ENCODE peak calls at places on chromosome 19, in eight cellular contexts. One of them, this sample, is unnamed.
A peak's percentile ranks its signal among the peaks of the same experiment; 100 is the strongest.

GRCh38 chr19:49854861-49855263 is 3.9 kb downstream of the PTOV1 start:
- DNase-seq in ascending aorta: no peak
- DNase-seq in neural progenitor cell: no peak
- DNase-seq in adipocyte: no peak
- DNase-seq in IMR-90: no peak
- DNase-seq in heart right ventricle: no peak
- DNase-seq in dorsolateral prefrontal cortex: no peak
- DNase-seq in uterus: no peak
- DNase-seq in this sample: no peak

GRCh38 chr19:11179716-11180297 is 17.5 kb downstream of the KANK2 start:
- DNase-seq in ascending aorta: no peak
- DNase-seq in neural progenitor cell: no peak
- DNase-seq in adipocyte: no peak
- DNase-seq in IMR-90: no peak
- DNase-seq in heart right ventricle: no peak
- DNase-seq in dorsolateral prefrontal cortex: no peak
- DNase-seq in uterus: no peak
- DNase-seq in this sample: no peak

GRCh38 chr19:35845215-35846037 is 6.9 kb downstream of the NPHS1 start:
- DNase-seq in ascending aorta: no peak
- DNase-seq in neural progenitor cell: peak; percentile 49
- DNase-seq in adipocyte: no peak
- DNase-seq in IMR-90: no peak
- DNase-seq in heart right ventricle: no peak
- DNase-seq in dorsolateral prefrontal cortex: no peak
- DNase-seq in uterus: no peak
- DNase-seq in this sample: no peak

GRCh38 chr19:3743486-3743885 is 18.0 kb downstream of the APBA3 start:
- DNase-seq in ascending aorta: no peak
- DNase-seq in neural progenitor cell: no peak
- DNase-seq in adipocyte: no peak
- DNase-seq in IMR-90: no peak
- DNase-seq in heart right ventricle: no peak
- DNase-seq in dorsolateral prefrontal cortex: no peak
- DNase-seq in uterus: no peak
- DNase-seq in this sample: no peak

GRCh38 chr19:30546332-30546731 is 174.1 kb downstream of the ZNF536 start:
- DNase-seq in ascending aorta: no peak
- DNase-seq in neural progenitor cell: no peak
- DNase-seq in adipocyte: no peak
- DNase-seq in IMR-90: no peak
- DNase-seq in heart right ventricle: no peak
- DNase-seq in dorsolateral prefrontal cortex: no peak
- DNase-seq in uterus: no peak
- DNase-seq in this sample: no peak

GRCh38 chr19:58196911-58197616 is 14.2 kb downstream of the ZNF274 start:
- DNase-seq in ascending aorta: no peak
- DNase-seq in neural progenitor cell: no peak
- DNase-seq in adipocyte: peak; percentile 12
- DNase-seq in IMR-90: peak; percentile 13
- DNase-seq in heart right ventricle: no peak
- DNase-seq in dorsolateral prefrontal cortex: no peak
- DNase-seq in uterus: no peak
- DNase-seq in this sample: no peak

GRCh38 chr19:49881186-49881585 is 3.7 kb downstream of the TBC1D17 start:
- DNase-seq in ascending aorta: no peak
- DNase-seq in neural progenitor cell: no peak
- DNase-seq in adipocyte: no peak
- DNase-seq in IMR-90: no peak
- DNase-seq in heart right ventricle: no peak
- DNase-seq in dorsolateral prefrontal cortex: no peak
- DNase-seq in uterus: peak; percentile 17
- DNase-seq in this sample: peak; percentile 37

GRCh38 chr19:8615813-8616596 is 5.5 kb upstream of the ADAMTS10 start:
- DNase-seq in ascending aorta: no peak
- DNase-seq in neural progenitor cell: peak; percentile 66
- DNase-seq in adipocyte: peak; percentile 80
- DNase-seq in IMR-90: peak; percentile 55
- DNase-seq in heart right ventricle: no peak
- DNase-seq in dorsolateral prefrontal cortex: peak; percentile 33
- DNase-seq in uterus: no peak
- DNase-seq in this sample: peak; percentile 48

GRCh38 chr19:40143612-40144011 is 47.6 kb upstream of the MAP3K10 start:
- DNase-seq in ascending aorta: no peak
- DNase-seq in neural progenitor cell: no peak
- DNase-seq in adipocyte: no peak
- DNase-seq in IMR-90: no peak
- DNase-seq in heart right ventricle: peak; percentile 30
- DNase-seq in dorsolateral prefrontal cortex: no peak
- DNase-seq in uterus: no peak
- DNase-seq in this sample: no peak

GRCh38 chr19:47895165-47895782 is 9.2 kb upstream of the SULT2A1 start:
- DNase-seq in ascending aorta: no peak
- DNase-seq in neural progenitor cell: no peak
- DNase-seq in adipocyte: peak; percentile 1
- DNase-seq in IMR-90: no peak
- DNase-seq in heart right ventricle: no peak
- DNase-seq in dorsolateral prefrontal cortex: no peak
- DNase-seq in uterus: no peak
- DNase-seq in this sample: no peak

GRCh38 chr19:30587869-30588268 is 215.7 kb downstream of the ZNF536 start:
- DNase-seq in ascending aorta: no peak
- DNase-seq in neural progenitor cell: no peak
- DNase-seq in adipocyte: no peak
- DNase-seq in IMR-90: no peak
- DNase-seq in heart right ventricle: no peak
- DNase-seq in dorsolateral prefrontal cortex: no peak
- DNase-seq in uterus: no peak
- DNase-seq in this sample: no peak

GRCh38 chr19:48614436-48615144 is at the start of gene FAM83E:
- DNase-seq in ascending aorta: no peak
- DNase-seq in neural progenitor cell: peak; percentile 75
- DNase-seq in adipocyte: no peak
- DNase-seq in IMR-90: no peak
- DNase-seq in heart right ventricle: no peak
- DNase-seq in dorsolateral prefrontal cortex: no peak
- DNase-seq in uterus: no peak
- DNase-seq in this sample: no peak

GRCh38 chr19:44356383-44357111 is at the start of gene ZNF112:
- DNase-seq in ascending aorta: peak; percentile 41
- DNase-seq in neural progenitor cell: peak; percentile 94
- DNase-seq in adipocyte: peak; percentile 95
- DNase-seq in IMR-90: peak; percentile 91
- DNase-seq in heart right ventricle: peak; percentile 93
- DNase-seq in dorsolateral prefrontal cortex: peak; percentile 82
- DNase-seq in uterus: peak; percentile 83
- DNase-seq in this sample: peak; percentile 84

GRCh38 chr19:33306191-33306590 is 3.9 kb upstream of the CEBPA start:
- DNase-seq in ascending aorta: no peak
- DNase-seq in neural progenitor cell: no peak
- DNase-seq in adipocyte: no peak
- DNase-seq in IMR-90: no peak
- DNase-seq in heart right ventricle: no peak
- DNase-seq in dorsolateral prefrontal cortex: no peak
- DNase-seq in uterus: no peak
- DNase-seq in this sample: no peak

GRCh38 chr19:33302974-33303790 is 848 bp upstream of the CEBPA start:
- DNase-seq in ascending aorta: no peak
- DNase-seq in neural progenitor cell: peak; percentile 84
- DNase-seq in adipocyte: peak; percentile 72
- DNase-seq in IMR-90: peak; percentile 41
- DNase-seq in heart right ventricle: no peak
- DNase-seq in dorsolateral prefrontal cortex: no peak
- DNase-seq in uterus: peak; percentile 64
- DNase-seq in this sample: peak; percentile 61

GRCh38 chr19:33304760-33305647 is 2.7 kb upstream of the CEBPA start:
- DNase-seq in ascending aorta: no peak
- DNase-seq in neural progenitor cell: no peak
- DNase-seq in adipocyte: no peak
- DNase-seq in IMR-90: no peak
- DNase-seq in heart right ventricle: no peak
- DNase-seq in dorsolateral prefrontal cortex: no peak
- DNase-seq in uterus: no peak
- DNase-seq in this sample: no peak

GRCh38 chr19:33302175-33302973 is at the start of gene CEBPA:
- DNase-seq in ascending aorta: no peak
- DNase-seq in neural progenitor cell: peak; percentile 96
- DNase-seq in adipocyte: peak; percentile 91
- DNase-seq in IMR-90: peak; percentile 72
- DNase-seq in heart right ventricle: peak; percentile 69
- DNase-seq in dorsolateral prefrontal cortex: peak; percentile 45
- DNase-seq in uterus: peak; percentile 87
- DNase-seq in this sample: peak; percentile 82

GRCh38 chr19:33303791-33304759 is 1.7 kb upstream of the CEBPA start:
- DNase-seq in ascending aorta: no peak
- DNase-seq in neural progenitor cell: no peak
- DNase-seq in adipocyte: no peak
- DNase-seq in IMR-90: no peak
- DNase-seq in heart right ventricle: no peak
- DNase-seq in dorsolateral prefrontal cortex: no peak
- DNase-seq in uterus: peak; percentile 54
- DNase-seq in this sample: no peak
- H3K27me3 ChIP-seq in ascending aorta: peaks cover 4% of the 10 kb centered on the region
- H3K27me3 ChIP-seq in neural progenitor cell: peaks cover 55% of the 10 kb centered on the region
- H3K27me3 ChIP-seq in adipocyte: no peaks in the 10 kb centered on the region
- H3K27me3 ChIP-seq in IMR-90: peaks cover 52% of the 10 kb centered on the region
- H3K27me3 ChIP-seq in heart right ventricle: peaks cover 44% of the 10 kb centered on the region
- H3K27me3 ChIP-seq in dorsolateral prefrontal cortex: no peaks in the 10 kb centered on the region
- H3K27me3 ChIP-seq in uterus: no peaks in the 10 kb centered on the region
- H3K27me3 ChIP-seq in this sample: no peaks in the 10 kb centered on the region

DNA sequence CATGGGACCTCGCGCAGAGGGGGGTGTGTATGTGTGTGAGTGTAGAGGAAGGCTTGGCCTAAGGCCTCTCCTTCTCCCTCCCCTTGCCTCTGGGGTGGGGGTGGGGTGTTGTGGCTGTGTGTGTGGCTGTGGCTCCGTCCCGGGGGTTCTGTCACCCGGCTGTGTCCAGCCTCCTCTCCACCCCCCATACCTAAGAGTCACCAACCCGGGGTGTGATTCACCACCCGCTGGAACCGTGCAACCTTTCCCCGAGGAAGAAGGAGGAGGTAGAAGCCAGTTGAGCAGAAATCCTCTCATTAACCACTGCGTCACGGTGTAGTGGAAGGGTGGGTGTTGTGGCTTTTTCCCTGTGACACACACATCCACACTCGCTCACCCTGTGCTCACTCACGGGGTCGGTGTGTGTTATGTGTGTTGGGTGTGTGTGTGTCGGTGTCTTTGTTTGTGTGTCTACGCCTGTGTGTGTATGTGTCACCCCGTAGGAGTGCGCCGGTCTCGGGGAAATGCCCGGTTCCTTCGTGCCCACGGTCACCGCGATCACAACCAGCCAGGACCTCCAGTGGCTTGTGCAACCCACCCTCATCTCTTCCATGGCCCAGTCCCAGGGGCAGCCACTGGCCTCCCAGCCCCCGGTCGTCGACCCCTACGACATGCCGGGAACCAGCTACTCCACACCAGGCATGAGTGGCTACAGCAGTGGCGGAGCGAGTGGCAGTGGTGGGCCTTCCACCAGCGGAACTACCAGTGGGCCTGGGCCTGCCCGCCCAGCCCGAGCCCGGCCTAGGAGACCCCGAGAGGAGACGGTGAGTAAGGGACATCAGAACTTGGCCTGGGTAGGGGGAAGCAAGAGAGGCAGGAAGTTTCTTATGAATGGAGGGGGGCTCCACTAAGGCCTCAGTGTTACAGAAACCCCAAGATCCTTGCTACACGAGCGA is 2.6 kb downstream of the FOSB start:
- DNase-seq in ascending aorta: peak; percentile 39
- DNase-seq in neural progenitor cell: no peak
- DNase-seq in adipocyte: peak; percentile 79
- DNase-seq in IMR-90: peak; percentile 67
- DNase-seq in heart right ventricle: no peak
- DNase-seq in dorsolateral prefrontal cortex: no peak
- DNase-seq in uterus: peak; percentile 48
- DNase-seq in this sample: peak; percentile 41
- H3K4me3 ChIP-seq in ascending aorta: peak overlapping the region; percentile 77
- H3K4me3 ChIP-seq in neural progenitor cell: peak overlapping the region; percentile 70
- H3K4me3 ChIP-seq in adipocyte: peak overlapping the region; percentile 93
- H3K4me3 ChIP-seq in IMR-90: peak overlapping the region; percentile 76
- H3K4me3 ChIP-seq in heart right ventricle: peak overlapping the region; percentile 69
- H3K4me3 ChIP-seq in dorsolateral prefrontal cortex: peak overlapping the region; percentile 86
- H3K4me3 ChIP-seq in uterus: no peak overlapping the region
- H3K4me3 ChIP-seq in this sample: peak overlapping the region; percentile 53

DNA sequence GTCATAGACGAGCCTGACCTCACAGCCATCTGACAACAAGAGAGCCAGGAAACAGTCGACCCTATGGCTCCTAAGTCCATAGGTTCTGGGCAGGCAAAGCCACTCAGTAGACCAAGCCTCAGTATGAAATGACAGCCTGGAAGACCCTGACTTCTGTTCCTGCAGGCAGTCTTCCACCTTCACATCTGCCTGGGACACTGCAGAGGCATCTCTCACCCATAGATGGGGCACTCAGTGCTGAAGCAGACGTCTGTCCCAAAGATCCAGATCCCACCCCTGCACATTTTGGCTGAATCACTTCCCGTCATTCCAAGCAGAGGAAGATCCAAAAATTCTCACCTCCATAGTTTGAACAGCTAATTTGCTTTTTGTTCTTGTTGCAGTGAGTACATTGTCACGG is 139.3 kb upstream of the ZNF507 start:
- DNase-seq in ascending aorta: no peak
- DNase-seq in neural progenitor cell: no peak
- DNase-seq in adipocyte: no peak
- DNase-seq in IMR-90: no peak
- DNase-seq in heart right ventricle: no peak
- DNase-seq in dorsolateral prefrontal cortex: no peak
- DNase-seq in uterus: no peak
- DNase-seq in this sample: no peak
- H3K27me3 ChIP-seq in ascending aorta: no peaks in the 10 kb centered on the region
- H3K27me3 ChIP-seq in neural progenitor cell: no peaks in the 10 kb centered on the region
- H3K27me3 ChIP-seq in adipocyte: peaks cover 4% of the 10 kb centered on the region
- H3K27me3 ChIP-seq in IMR-90: no peaks in the 10 kb centered on the region
- H3K27me3 ChIP-seq in heart right ventricle: no peaks in the 10 kb centered on the region
- H3K27me3 ChIP-seq in dorsolateral prefrontal cortex: no peaks in the 10 kb centered on the region
- H3K27me3 ChIP-seq in uterus: no peaks in the 10 kb centered on the region
- H3K27me3 ChIP-seq in this sample: no peaks in the 10 kb centered on the region

DNA sequence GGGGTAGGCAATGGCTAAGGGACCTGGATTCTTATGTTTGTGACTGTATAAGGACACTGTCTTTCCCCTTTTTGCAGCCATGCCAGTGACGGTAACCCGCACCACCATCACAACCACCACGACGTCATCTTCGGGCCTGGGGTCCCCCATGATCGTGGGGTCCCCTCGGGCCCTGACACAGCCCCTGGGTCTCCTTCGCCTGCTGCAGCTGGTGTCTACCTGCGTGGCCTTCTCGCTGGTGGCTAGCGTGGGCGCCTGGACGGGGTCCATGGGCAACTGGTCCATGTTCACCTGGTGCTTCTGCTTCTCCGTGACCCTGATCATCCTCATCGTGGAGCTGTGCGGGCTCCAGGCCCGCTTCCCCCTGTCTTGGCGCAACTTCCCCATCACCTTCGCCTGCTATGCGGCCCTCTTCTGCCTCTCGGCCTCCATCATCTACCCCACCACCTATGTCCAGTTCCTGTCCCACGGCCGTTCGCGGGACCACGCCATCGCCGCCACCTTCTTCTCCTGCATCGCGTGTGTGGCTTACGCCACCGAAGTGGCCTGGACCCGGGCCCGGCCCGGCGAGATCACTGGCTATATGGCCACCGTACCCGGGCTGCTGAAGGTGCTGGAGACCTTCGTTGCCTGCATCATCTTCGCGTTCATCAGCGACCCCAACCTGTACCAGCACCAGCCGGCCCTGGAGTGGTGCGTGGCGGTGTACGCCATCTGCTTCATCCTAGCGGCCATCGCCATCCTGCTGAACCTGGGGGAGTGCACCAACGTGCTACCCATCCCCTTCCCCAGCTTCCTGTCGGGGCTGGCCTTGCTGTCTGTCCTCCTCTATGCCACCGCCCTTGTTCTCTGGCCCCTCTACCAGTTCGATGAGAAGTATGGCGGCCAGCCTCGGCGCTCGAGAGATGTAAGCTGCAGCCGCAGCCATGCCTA is 6.0 kb downstream of the MYADM start:
- DNase-seq in ascending aorta: no peak
- DNase-seq in neural progenitor cell: no peak
- DNase-seq in adipocyte: no peak
- DNase-seq in IMR-90: no peak
- DNase-seq in heart right ventricle: no peak
- DNase-seq in dorsolateral prefrontal cortex: no peak
- DNase-seq in uterus: no peak
- DNase-seq in this sample: no peak
- H3K4me3 ChIP-seq in ascending aorta: no peak overlapping the region
- H3K4me3 ChIP-seq in neural progenitor cell: no peak overlapping the region
- H3K4me3 ChIP-seq in adipocyte: no peak overlapping the region
- H3K4me3 ChIP-seq in IMR-90: no peak overlapping the region
- H3K4me3 ChIP-seq in heart right ventricle: no peak overlapping the region
- H3K4me3 ChIP-seq in dorsolateral prefrontal cortex: no peak overlapping the region
- H3K4me3 ChIP-seq in uterus: no peak overlapping the region
- H3K4me3 ChIP-seq in this sample: no peak overlapping the region

This sample was measured in ovary.